ENCODE peak calls at places on chromosomes 11 and 22, in eight cellular contexts. D is NB4, Q is spleen, V is breast epithelium, Y is endothelial cell of umbilical vein, F is A549, I is esophagus muscularis mucosa, H is gastrocnemius medialis. T is an unnamed sample.

GRCh38 chr11:128686045-128686741 is 7.7 kb upstream of the FLI1 start:
- DNase-seq in D (peak; percentile 37), Q (peak; percentile 82), V (no peak), Y (no peak), F (no peak), I (no peak), H (no peak), T (no peak)

GRCh38 chr11:44725016-44725651 is 1.6 kb upstream of the TSPAN18 start:
- DNase-seq in D (no peak), Q (no peak), V (no peak), Y (no peak), F (no peak), I (no peak), H (no peak), T (no peak)

GRCh38 chr11:468036-468435 is 18.0 kb downstream of the PTDSS2 start:
- DNase-seq in D (no peak), Q (no peak), V (no peak), Y (no peak), F (no peak), I (no peak), H (no peak), T (no peak)

GRCh38 chr11:59968395-59968783 is 4.6 kb downstream of the OOSP4A start:
- DNase-seq in D (no peak), Q (no peak), V (no peak), Y (no peak), F (no peak), I (no peak), H (no peak), T (no peak)

GRCh38 chr11:134292661-134293060 is 16.5 kb downstream of the GLB1L3 start:
- DNase-seq in D (no peak), Q (no peak), V (no peak), Y (no peak), F (no peak), I (peak; percentile 89), H (no peak), T (peak; percentile 72)

GRCh38 chr22:37518509-37519267 is 527 bp downstream of the CARD10 start:
- DNase-seq in D (peak; percentile 42), Q (no peak), V (no peak), Y (peak; percentile 30), F (no peak), I (no peak), H (no peak), T (no peak)

GRCh38 chr22:49724030-49724892 is 103.4 kb downstream of the BRD1 start:
- DNase-seq in D (no peak), Q (no peak), V (no peak), Y (no peak), F (no peak), I (peak; percentile 87), H (no peak), T (no peak)

GRCh38 chr11:17579451-17579850 is 32.4 kb downstream of the OTOG start:
- DNase-seq in D (no peak), Q (peak; percentile 51), V (no peak), Y (no peak), F (no peak), I (no peak), H (no peak), T (no peak)

GRCh38 chr11:36237341-36237740 is 51.9 kb downstream of the COMMD9 start:
- DNase-seq in D (no peak), Q (no peak), V (no peak), Y (peak; percentile 56), F (no peak), I (no peak), H (no peak), T (no peak)

GRCh38 chr11:63020671-63021255 is 5.1 kb upstream of the SLC22A8 start:
- DNase-seq in D (peak; percentile 41), Q (no peak), V (no peak), Y (no peak), F (peak; percentile 31), I (no peak), H (no peak), T (no peak)

GRCh38 chr22:19713650-19714319 is 518 bp upstream of the SEPTIN5 start:
- DNase-seq in D (no peak), Q (peak; percentile 81), V (no peak), Y (no peak), F (no peak), I (no peak), H (no peak), T (peak; percentile 87)
- H3K4me3 ChIP-seq in D (no peak overlapping the region), Q (peak overlapping the region; percentile 53), V (peak overlapping the region; percentile 95), Y (no peak overlapping the region), F (peak overlapping the region; percentile 63), I (peak overlapping the region; percentile 83), H (peak overlapping the region; percentile 56), T (peak overlapping the region; percentile 20)

GRCh38 chr11:40401132-40401853 is 1058.2 kb downstream of the LRRC4C start:
- DNase-seq in D (no peak), Q (no peak), V (no peak), Y (no peak), F (no peak), I (no peak), H (no peak), T (no peak)
- TF ChIP-seq CTCF in D (no peak), Q (no peak), V (no peak), Y (no peak), F (no peak), I (no peak), H (no peak), T (no peak)

GRCh38 chr11:112831969-112832368 is 129.3 kb upstream of the NCAM1 start:
- DNase-seq in D (no peak), Q (no peak), V (peak; percentile 19), Y (no peak), F (no peak), I (no peak), H (no peak), T (no peak)
- TF ChIP-seq POLR2A in D (no peak), Q (no peak), V (no peak), Y (no peak), F (no peak), I (no peak), H (no peak), T (no peak)

GRCh38 chr22:40377931-40378330 is 7.5 kb downstream of the SGSM3 start:
- DNase-seq in D (no peak), Q (no peak), V (no peak), Y (no peak), F (no peak), I (no peak), H (no peak), T (no peak)

GRCh38 chr22:40381461-40381860 is 11.1 kb downstream of the SGSM3 start:
- DNase-seq in D (no peak), Q (no peak), V (no peak), Y (no peak), F (no peak), I (no peak), H (no peak), T (no peak)

GRCh38 chr22:40374567-40374966 is 4.2 kb downstream of the SGSM3 start:
- DNase-seq in D (no peak), Q (no peak), V (no peak), Y (no peak), F (no peak), I (no peak), H (no peak), T (no peak)

DNA sequence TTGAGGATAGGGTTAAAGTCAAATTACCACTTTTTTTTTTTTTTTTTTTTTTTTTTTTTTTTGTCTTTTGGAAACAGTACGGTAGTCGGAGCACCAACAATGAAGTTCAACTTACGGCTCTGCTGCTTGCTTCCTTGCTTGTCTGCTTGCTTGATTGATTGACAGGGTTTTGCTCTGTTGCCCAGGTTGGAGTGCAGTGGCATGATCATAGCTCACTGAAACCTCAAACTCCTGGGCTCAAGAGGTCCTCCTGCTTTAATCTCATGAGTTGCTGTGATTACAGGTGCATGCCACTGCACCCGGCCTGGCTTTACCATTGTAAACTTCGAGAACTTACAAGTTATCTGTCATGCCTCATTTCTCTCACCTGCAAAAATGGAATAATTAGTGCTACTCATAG is 5.8 kb downstream of the SGSM3 start:
- DNase-seq in D (no peak), Q (no peak), V (no peak), Y (no peak), F (no peak), I (no peak), H (no peak), T (no peak)
- H3K4me3 ChIP-seq in D (no peak overlapping the region), Q (no peak overlapping the region), V (no peak overlapping the region), Y (no peak overlapping the region), F (no peak overlapping the region), I (no peak overlapping the region), H (no peak overlapping the region), T (no peak overlapping the region)

DNA sequence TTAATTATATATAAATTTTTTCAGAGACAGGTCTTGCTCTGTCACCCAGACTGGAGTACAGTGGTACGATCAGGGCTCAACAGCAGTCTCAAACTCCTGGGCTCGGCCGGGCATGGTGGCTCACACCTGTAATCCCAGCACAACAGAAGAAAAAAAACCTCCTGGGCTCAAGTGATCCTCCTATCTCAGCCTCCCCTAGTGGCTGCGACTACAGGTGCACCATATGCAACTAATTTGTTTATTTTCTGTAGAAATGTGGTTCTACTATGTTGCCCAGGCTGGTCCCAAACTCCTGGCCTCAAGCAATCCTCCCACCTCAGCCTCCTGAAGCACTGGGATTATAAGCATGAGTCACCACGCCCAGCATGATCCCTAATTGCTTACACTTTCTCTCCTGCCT is 56.1 kb upstream of the SLC35C1 start:
- DNase-seq in D (no peak), Q (no peak), V (no peak), Y (no peak), F (no peak), I (no peak), H (no peak), T (no peak)
- TF ChIP-seq CTCF in D (no peak), Q (no peak), V (no peak), Y (no peak), F (no peak), I (no peak), H (no peak), T (no peak)

T was measured in lower leg skin.